ENCODE peak calls at places on chromosomes 5 and 9, in six cellular contexts. A is GM13977, Y is endothelial cell, D is HepG2, T is HFF-Myc, L is MM.1S. B is an unnamed sample.

GRCh38 chr5:179403426-179404147 is 58.3 kb upstream of the ADAMTS2 start:
- DNase-seq in T (no peak), D (no peak), A (no peak), Y (no peak), L (no peak), B (no peak)

GRCh38 chr5:37111426-37112382 is 137.5 kb downstream of the CPLANE1 start:
- DNase-seq in L (peak), T (no peak), Y (no peak), A (peak), D (no peak), B (peak)

GRCh38 chr9:79353856-79354520 is 217.8 kb upstream of the TLE4 start:
- DNase-seq in A (no peak), Y (no peak), L (no peak), D (no peak), T (peak), B (no peak)

GRCh38 chr9:107491081-107492053 is 1.8 kb upstream of the KLF4 start:
- DNase-seq in D (no peak), L (no peak), A (no peak), T (no peak), Y (peak), B (no peak)

GRCh38 chr9:95506438-95506691 is 10.4 kb downstream of the PTCH1 start:
- DNase-seq in D (peak), T (no peak), L (peak), Y (peak), A (no peak), B (peak)

GRCh38 chr9:69584746-69585145 is 87.4 kb downstream of the APBA1 start:
- DNase-seq in T (no peak), Y (no peak), D (no peak), L (no peak), A (no peak), B (no peak)

GRCh38 chr5:99010294-99010693 is 81.5 kb upstream of the CHD1 start:
- DNase-seq in L (no peak), A (no peak), Y (no peak), T (no peak), D (no peak), B (no peak)

GRCh38 chr9:126569036-126569435 is 44.7 kb upstream of the LMX1B start:
- DNase-seq in L (no peak), Y (no peak), D (no peak), T (peak), A (no peak), B (no peak)

GRCh38 chr9:98533132-98533531 is 175.6 kb downstream of the GABBR2 start:
- DNase-seq in A (no peak), D (no peak), L (no peak), T (no peak), Y (no peak), B (no peak)

GRCh38 chr5:131534995-131535394 is 100.0 kb downstream of the RAPGEF6 start:
- DNase-seq in L (no peak), A (no peak), T (no peak), Y (no peak), D (no peak), B (no peak)

GRCh38 chr5:131532016-131532640 is 102.9 kb downstream of the RAPGEF6 start:
- DNase-seq in L (peak), T (no peak), D (no peak), A (no peak), Y (no peak), B (no peak)

GRCh38 chr5:131536211-131536826 is 98.7 kb downstream of the RAPGEF6 start:
- DNase-seq in T (no peak), A (peak), L (peak), Y (no peak), D (no peak), B (peak)

GRCh38 chr5:131530706-131531331 is 104.2 kb downstream of the RAPGEF6 start:
- DNase-seq in D (no peak), L (no peak), A (no peak), Y (no peak), T (no peak), B (no peak)

DNA sequence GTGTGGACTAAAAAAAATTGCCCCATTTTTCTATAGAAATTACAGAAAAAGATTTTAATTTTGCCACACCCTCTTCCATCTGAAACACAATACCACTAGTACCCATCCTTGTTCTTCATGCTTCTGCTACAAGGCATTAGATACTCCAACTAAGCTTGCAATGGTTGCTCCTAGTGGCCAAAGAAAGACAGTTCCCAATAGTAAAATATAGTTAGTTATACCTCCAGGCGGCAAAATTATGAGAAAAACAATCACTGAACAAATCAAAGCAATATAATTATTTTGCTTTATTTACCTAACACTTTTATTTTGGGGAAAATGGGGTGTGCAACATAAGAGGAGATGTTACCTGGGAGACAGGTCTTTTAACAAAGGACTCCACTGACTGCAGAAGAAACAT is 101.2 kb downstream of the RAPGEF6 start:
- DNase-seq in L (no peak), Y (no peak), D (no peak), A (no peak), T (no peak), B (no peak)
- TF ChIP-seq CTCF in L (peak), Y (no peak), D (no peak), A (peak), T (no peak), B (no peak)

DNA sequence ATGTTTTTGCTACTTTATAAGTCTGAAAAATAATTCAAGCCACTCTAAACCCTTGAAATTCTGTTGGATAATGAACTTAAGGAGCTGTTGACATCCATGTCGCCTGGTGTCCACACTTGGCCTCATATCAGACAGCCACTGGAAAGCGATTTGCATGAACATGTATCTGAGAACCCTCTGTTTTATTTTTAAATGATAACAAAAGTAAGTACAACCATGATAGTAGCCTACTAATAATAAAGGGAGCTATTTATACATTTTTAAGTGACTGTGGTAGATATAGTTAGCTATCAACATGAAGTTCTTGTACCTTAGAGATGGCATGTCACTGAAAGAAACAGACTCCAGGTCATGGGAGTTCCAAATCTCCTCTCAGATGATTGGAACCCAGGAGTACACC is 53.3 kb downstream of the PLCXD3 start:
- DNase-seq in D (no peak), Y (no peak), T (no peak), A (no peak), L (no peak), B (no peak)
- TF ChIP-seq CTCF in D (no peak), Y (no peak), T (no peak), A (no peak), L (no peak), B (no peak)

GRCh38 chr5:14895301-14895700 is 23.7 kb upstream of the ANKH start:
- DNase-seq in Y (no peak), A (no peak), D (no peak), T (no peak), L (no peak), B (no peak)
- TF ChIP-seq CTCF in Y (no peak), A (no peak), D (no peak), T (no peak), L (no peak), B (no peak)

DNA sequence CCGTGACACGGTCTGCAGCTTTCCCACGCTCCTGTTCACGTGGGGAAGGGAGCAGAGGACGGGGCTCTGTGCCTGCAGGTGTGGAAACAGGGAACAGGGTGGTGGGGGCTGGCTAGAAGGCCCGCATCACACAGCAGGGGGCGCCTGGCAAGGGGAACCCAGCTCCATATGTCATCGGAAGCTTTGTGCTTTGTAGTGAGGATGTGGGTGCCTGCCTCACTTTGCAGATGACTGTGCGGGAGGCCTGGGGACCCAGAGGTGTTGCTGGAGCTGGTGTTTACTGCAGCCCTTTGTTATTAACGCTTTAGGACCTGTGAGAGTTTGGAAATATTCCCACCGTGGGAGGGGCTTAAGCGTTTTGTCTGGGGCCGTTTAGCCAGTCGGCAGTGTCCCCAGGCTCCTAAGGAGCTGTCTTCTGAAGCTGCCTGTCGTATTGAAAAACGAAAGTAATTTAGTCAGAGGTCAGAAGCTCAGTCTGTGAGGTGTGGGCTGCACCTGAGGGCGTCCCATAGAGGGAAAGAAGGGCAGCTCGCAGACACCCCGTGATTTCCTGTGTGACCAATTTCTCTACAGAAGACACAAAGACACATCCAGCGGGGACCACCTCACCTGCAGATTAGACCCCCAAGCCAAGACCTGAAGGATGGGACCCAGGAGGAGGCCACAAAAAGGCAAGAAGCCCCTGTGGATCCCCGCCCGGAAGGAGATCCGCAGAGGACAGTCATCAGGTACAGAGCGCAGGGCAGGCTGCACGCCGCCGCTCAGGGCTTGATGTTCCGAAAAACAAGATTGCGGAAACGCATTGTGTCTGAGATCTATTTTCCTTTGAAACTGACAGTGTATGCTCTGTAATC is 9.1 kb downstream of the MAN1B1 start:
- DNase-seq in T (no peak), A (peak), Y (no peak), D (no peak), L (peak), B (peak)
- TF ChIP-seq CTCF in T (peak), A (peak), Y (no peak), D (peak), L (peak), B (peak)

GRCh38 chr5:170070556-170071412 is 34.9 kb upstream of the FOXI1 start:
- DNase-seq in T (no peak), Y (peak), A (no peak), D (no peak), L (no peak), B (no peak)
- TF ChIP-seq CTCF in T (peak), Y (peak), A (peak), D (peak), L (peak), B (peak)

DNA sequence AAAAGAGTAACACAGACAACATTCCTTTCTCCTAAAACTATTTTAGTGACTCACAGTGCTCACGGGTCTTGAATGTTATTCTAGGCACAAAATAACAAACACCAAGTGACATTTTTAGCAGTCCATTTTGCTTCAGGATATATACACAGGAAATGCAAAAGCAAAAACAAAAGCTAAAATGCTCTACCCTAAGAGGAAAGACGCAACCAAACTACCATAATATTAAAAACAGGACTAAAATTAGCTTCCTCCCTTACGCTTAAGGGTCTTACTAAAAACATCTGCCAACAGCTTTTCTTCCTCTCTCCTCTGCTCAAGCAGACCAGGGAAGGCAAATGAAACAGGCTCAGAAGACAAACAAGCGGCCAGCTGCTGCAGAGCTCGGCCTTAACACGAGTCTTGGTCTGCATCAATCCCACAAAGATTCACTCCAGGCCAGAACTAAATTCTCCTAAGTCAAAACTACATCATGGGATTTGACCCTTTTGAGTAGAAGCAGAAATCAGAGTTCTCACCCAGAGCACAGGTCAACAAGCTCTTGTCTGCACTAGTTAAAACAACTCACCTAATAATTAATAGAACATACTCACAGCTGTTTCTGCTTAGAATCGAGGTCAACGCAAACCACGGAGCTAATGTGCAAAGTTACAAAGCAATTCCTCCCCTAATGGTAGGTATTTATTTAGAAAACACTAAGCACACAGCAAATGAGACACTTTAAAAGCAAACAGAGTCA is 62.3 kb downstream of the RAPGEF1 start:
- DNase-seq in Y (no peak), D (peak), T (peak), A (peak), L (peak), B (peak)
- TF ChIP-seq CTCF in Y (no peak), D (no peak), T (peak), A (no peak), L (no peak), B (no peak)

GRCh38 chr9:17810728-17811634 is 232.1 kb downstream of the SH3GL2 start:
- DNase-seq in A (peak), T (peak), D (peak), Y (peak), L (peak), B (peak)
- TF ChIP-seq CTCF in A (peak), T (peak), D (peak), Y (peak), L (peak), B (peak)

DNA sequence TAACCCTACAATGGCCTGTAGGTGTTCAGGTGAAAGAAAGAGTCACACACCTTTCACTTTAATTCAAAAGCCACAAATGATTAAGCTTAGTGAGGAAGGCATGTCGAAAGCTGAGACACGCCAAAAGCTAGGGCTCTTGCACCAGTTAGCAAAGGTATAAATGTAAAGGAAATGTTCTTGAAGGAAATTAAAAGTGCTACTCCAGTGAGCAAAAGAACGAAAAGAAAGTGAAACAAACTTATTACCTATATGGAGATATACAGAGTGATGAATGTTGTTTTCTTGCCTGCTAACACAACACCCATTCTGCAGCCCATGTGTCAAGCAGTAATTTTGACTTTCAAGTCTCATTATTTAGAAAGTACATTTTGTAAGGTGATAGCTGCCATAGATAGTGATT is 254.2 kb upstream of the SLC24A2 start:
- DNase-seq in T (no peak), D (no peak), A (no peak), L (peak), Y (no peak), B (no peak)
- TF ChIP-seq CTCF in T (no peak), D (no peak), A (no peak), L (no peak), Y (no peak), B (no peak)

GRCh38 chr5:29252390-29252789 is 1941.1 kb upstream of the CDH6 start:
- DNase-seq in T (no peak), A (no peak), D (peak), L (no peak), Y (no peak), B (no peak)
- TF ChIP-seq CTCF in T (no peak), A (no peak), D (peak), L (no peak), Y (no peak), B (no peak)

B was measured in GM20000.